ENCODE peak calls at places on chromosomes 6 and 20, in nine cellular contexts. M is Jurkat, Clone E6-1; J is endothelial cell; V is Kasumi-1; Z is lower lobe of right lung; D is HS-5; L is astrocyte; X is fibroblast of the conjunctiva; G is gastrocnemius medialis. Q is an unnamed sample.

GRCh38 chr6:99589290-99589672 is 17.4 kb upstream of the PRDM13 start:
- DNase-seq in M (no peak), J (peak), V (peak), Z (no peak), D (no peak), L (no peak), X (no peak), G (no peak), Q (no peak)

GRCh38 chr6:26323525-26324294 is 41.3 kb upstream of the BTN3A2 start:
- DNase-seq in M (no peak), J (no peak), V (no peak), Z (no peak), D (no peak), L (no peak), X (no peak), G (no peak), Q (no peak)

GRCh38 chr20:48904566-48905321 is 16.8 kb upstream of the ARFGEF2 start:
- DNase-seq in M (peak), J (peak), V (peak), Z (no peak), D (peak), L (peak), X (peak), G (peak), Q (peak)

GRCh38 chr6:32785781-32786533 is 22.6 kb upstream of the HLA-DQB2 start:
- DNase-seq in M (peak), J (peak), V (peak), Z (no peak), D (peak), L (peak), X (peak), G (peak), Q (peak)

GRCh38 chr6:107965746-107966145 is 7.7 kb upstream of the SEC63 start:
- DNase-seq in M (no peak), J (no peak), V (no peak), Z (no peak), D (no peak), L (peak), X (peak), G (no peak), Q (no peak)

GRCh38 chr6:90284236-90284744 is 12.4 kb downstream of the BACH2 start:
- DNase-seq in M (no peak), J (no peak), V (peak), Z (no peak), D (peak), L (peak), X (peak), G (peak), Q (no peak)

GRCh38 chr20:973785-974194 is 28.3 kb downstream of the RSPO4 start:
- DNase-seq in M (peak), J (peak), V (peak), Z (no peak), D (no peak), L (no peak), X (peak), G (no peak), Q (peak)

GRCh38 chr6:149335924-149336323 is 18.4 kb downstream of the TAB2 start:
- DNase-seq in M (no peak), J (no peak), V (no peak), Z (no peak), D (peak), L (peak), X (no peak), G (peak), Q (no peak)

GRCh38 chr6:30707281-30707850 is 9.7 kb downstream of the MDC1 start:
- DNase-seq in M (no peak), J (no peak), V (no peak), Z (no peak), D (no peak), L (no peak), X (no peak), G (peak), Q (no peak)

GRCh38 chr6:169646906-169647567 is 54.8 kb downstream of the WDR27 start:
- DNase-seq in M (no peak), J (no peak), V (no peak), Z (peak), D (no peak), L (no peak), X (no peak), G (no peak), Q (no peak)

GRCh38 chr20:19003759-19004336 is 190.3 kb downstream of the SCP2D1 start:
- DNase-seq in M (no peak), J (no peak), V (no peak), Z (no peak), D (peak), L (no peak), X (no peak), G (no peak), Q (no peak)

GRCh38 chr20:61888101-61888865 is 177.4 kb downstream of the TAF4 start:
- DNase-seq in M (no peak), J (no peak), V (no peak), Z (peak), D (no peak), L (no peak), X (no peak), G (no peak), Q (no peak)

GRCh38 chr20:56322661-56323060 is 36.1 kb upstream of the FAM210B start:
- DNase-seq in M (no peak), J (no peak), V (no peak), Z (no peak), D (no peak), L (no peak), X (no peak), G (no peak), Q (no peak)

GRCh38 chr20:62418709-62419487 is 8.4 kb downstream of the RBBP8NL start:
- DNase-seq in M (no peak), J (no peak), V (no peak), Z (no peak), D (no peak), L (no peak), X (no peak), G (no peak), Q (no peak)

GRCh38 chr6:34182751-34183531 is 37.1 kb upstream of the GRM4 start:
- DNase-seq in M (peak), J (no peak), V (peak), Z (no peak), D (no peak), L (no peak), X (no peak), G (no peak), Q (peak)

GRCh38 chr20:52190437-52191131 is 995 bp downstream of the ZFP64 start:
- DNase-seq in M (peak), J (peak), V (peak), Z (no peak), D (peak), L (no peak), X (no peak), G (no peak), Q (peak)

GRCh38 chr6:43491750-43492661 is 14.6 kb downstream of the TJAP1 start:
- DNase-seq in M (no peak), J (no peak), V (no peak), Z (peak), D (peak), L (peak), X (peak), G (peak), Q (no peak)

GRCh38 chr6:42383421-42384208 is 68.1 kb downstream of the TRERF1 start:
- DNase-seq in M (no peak), J (no peak), V (no peak), Z (no peak), D (no peak), L (no peak), X (no peak), G (no peak), Q (no peak)

GRCh38 chr6:32163559-32164258 is 686 bp upstream of the EGFL8 start:
- DNase-seq in M (no peak), J (no peak), V (no peak), Z (no peak), D (no peak), L (no peak), X (no peak), G (no peak), Q (no peak)

GRCh38 chr20:57451356-57451755 is 60.2 kb downstream of the RBM38 start:
- DNase-seq in M (no peak), J (no peak), V (no peak), Z (no peak), D (no peak), L (no peak), X (no peak), G (no peak), Q (no peak)

GRCh38 chr20:40279390-40279789 is 409.6 kb downstream of the MAFB start:
- DNase-seq in M (no peak), J (no peak), V (no peak), Z (no peak), D (peak), L (no peak), X (peak), G (peak), Q (no peak)

GRCh38 chr6:5337573-5337972 is 76.3 kb downstream of the FARS2 start:
- DNase-seq in M (no peak), J (no peak), V (no peak), Z (no peak), D (no peak), L (peak), X (no peak), G (no peak), Q (no peak)

GRCh38 chr6:134472661-134473060 is 154.7 kb upstream of the SGK1 start:
- DNase-seq in M (no peak), J (no peak), V (no peak), Z (no peak), D (no peak), L (no peak), X (no peak), G (no peak), Q (no peak)

Q was measured in DND-41.